ENCODE peak calls at places on chromosomes 2 and 18, in five cellular contexts. U is H9, A is IMR-90, X is H1, M is neuronal stem cell. O is an unnamed sample.
A peak's percentile ranks its signal among the peaks of the same experiment; 100 is the strongest.

GRCh38 chr2:178951266-178952006 is 98.5 kb downstream of the CCDC141 start:
- DNase-seq in U (no peak), A (no peak), X (no peak), M (no peak), O (no peak)

GRCh38 chr2:162938387-162938786 is 99.8 kb upstream of the KCNH7 start:
- DNase-seq in X (peak; percentile 10), M (no peak), U (peak; percentile 76), A (no peak), O (no peak)

GRCh38 chr2:45450633-45451032 is 160.4 kb downstream of the SRBD1 start:
- DNase-seq in U (no peak), A (no peak), M (no peak), X (no peak), O (no peak)

GRCh38 chr2:140122001-140122400 is 1341.8 kb upstream of the NXPH2 start:
- DNase-seq in U (no peak), X (no peak), A (no peak), M (no peak), O (peak; percentile 22)

GRCh38 chr2:223012291-223012690 is 39.7 kb upstream of the KCNE4 start:
- DNase-seq in M (no peak), U (no peak), X (no peak), A (no peak), O (no peak)

GRCh38 chr2:161981016-161981415 is 93.0 kb downstream of the DPP4 start:
- DNase-seq in U (no peak), M (no peak), A (no peak), X (no peak), O (no peak)

GRCh38 chr2:237732070-237732469 is 66.5 kb upstream of the RBM44 start:
- DNase-seq in M (no peak), U (no peak), X (no peak), A (no peak), O (no peak)

GRCh38 chr2:25194576-25195122 is 26.3 kb upstream of the POMC start:
- DNase-seq in M (no peak), X (no peak), U (no peak), A (no peak), O (no peak)

GRCh38 chr2:240930096-240930630 is 24.0 kb downstream of the CROCC2 start:
- DNase-seq in A (no peak), X (no peak), M (no peak), U (peak; percentile 18), O (no peak)

GRCh38 chr2:201347154-201347553 is 10.0 kb downstream of the FLACC1 start:
- DNase-seq in X (no peak), A (no peak), M (no peak), U (no peak), O (no peak)

GRCh38 chr18:9885170-9886004 is at the start of gene TXNDC2:
- DNase-seq in M (no peak), U (no peak), X (no peak), A (peak; percentile 37), O (peak; percentile 14)

GRCh38 chr18:74242451-74243096 is 49.2 kb downstream of the CYB5A start:
- DNase-seq in X (no peak), U (no peak), A (no peak), M (no peak), O (no peak)

GRCh38 chr2:195535911-195536522 is 121.0 kb upstream of the SLC39A10 start:
- DNase-seq in M (no peak), A (no peak), X (no peak), U (no peak), O (no peak)

GRCh38 chr2:155766342-155767115 is 566.0 kb downstream of the NR4A2 start:
- DNase-seq in A (no peak), U (peak; percentile 29), M (no peak), X (no peak), O (no peak)

GRCh38 chr2:63735931-63736820 is 105.5 kb upstream of the UGP2 start:
- DNase-seq in X (no peak), M (no peak), U (no peak), A (peak; percentile 66), O (peak; percentile 41)

GRCh38 chr2:147623328-147623727 is 221.5 kb upstream of the ACVR2A start:
- DNase-seq in M (no peak), X (no peak), A (no peak), U (no peak), O (no peak)

GRCh38 chr2:73203055-73203681 is 794 bp downstream of the NOTO start:
- DNase-seq in A (no peak), X (no peak), U (peak; percentile 53), M (no peak), O (peak; percentile 11)

GRCh38 chr2:232876071-232876977 is 6.3 kb downstream of the SNORC start:
- DNase-seq in X (no peak), M (peak; percentile 24), A (no peak), U (no peak), O (no peak)

GRCh38 chr2:65040414-65041261 is 15.6 kb upstream of the CEP68 start:
- DNase-seq in M (peak; percentile 65), U (peak; percentile 74), A (peak; percentile 84), X (no peak), O (peak; percentile 81)

GRCh38 chr2:38416296-38417036 is 39.4 kb upstream of the ATL2 start:
- DNase-seq in M (no peak), X (no peak), U (no peak), A (no peak), O (no peak)

GRCh38 chr18:77138270-77138669 is 5.7 kb upstream of the MBP start:
- DNase-seq in X (no peak), M (no peak), A (no peak), U (no peak), O (no peak)

GRCh38 chr18:6971823-6972478 is 145.6 kb downstream of the LAMA1 start:
- DNase-seq in A (no peak), M (no peak), U (no peak), X (no peak), O (no peak)

GRCh38 chr2:45770773-45771172 is 119.3 kb downstream of the PRKCE start:
- DNase-seq in A (peak; percentile 60), M (no peak), U (no peak), X (no peak), O (peak; percentile 58)

GRCh38 chr2:130813722-130814121 is 23.0 kb upstream of the ARHGEF4 start:
- DNase-seq in U (no peak), X (no peak), A (no peak), M (no peak), O (no peak)

GRCh38 chr2:199463000-199463692 is 5.4 kb upstream of the SATB2 start:
- DNase-seq in A (peak; percentile 47), U (peak; percentile 80), X (no peak), M (peak; percentile 75), O (peak; percentile 56)

GRCh38 chr2:15031745-15032240 is 399.3 kb downstream of the LRATD1 start:
- DNase-seq in X (no peak), A (no peak), M (no peak), U (peak; percentile 57), O (no peak)

GRCh38 chr2:233033672-233034071 is 1.2 kb downstream of the NEU2 start:
- DNase-seq in M (no peak), X (no peak), U (no peak), A (peak; percentile 52), O (no peak)

GRCh38 chr2:226426292-226426736 is 373.3 kb downstream of the IRS1 start:
- DNase-seq in X (no peak), A (peak; percentile 99), M (no peak), U (no peak), O (peak; percentile 92)

GRCh38 chr2:51247252-51247651 is 215.3 kb upstream of the NRXN1 start:
- DNase-seq in U (peak; percentile 38), X (no peak), A (no peak), M (no peak), O (no peak)

GRCh38 chr2:216379955-216380354 is 7.7 kb upstream of the MARCHF4 start:
- DNase-seq in A (no peak), X (no peak), U (no peak), M (no peak), O (no peak)

GRCh38 chr2:196390243-196391148 is 219.1 kb upstream of the STK17B start:
- DNase-seq in X (no peak), U (no peak), A (no peak), M (peak; percentile 6), O (no peak)

GRCh38 chr2:24644032-24644431 is 149.2 kb downstream of the PTRHD1 start:
- DNase-seq in M (no peak), X (no peak), U (no peak), A (no peak), O (no peak)

GRCh38 chr18:9184998-9185613 is 48.5 kb downstream of the ANKRD12 start:
- DNase-seq in U (no peak), M (no peak), A (no peak), X (no peak), O (no peak)

GRCh38 chr2:48715042-48715899 is 40.3 kb downstream of the LHCGR start:
- DNase-seq in A (peak; percentile 96), M (no peak), X (no peak), U (no peak), O (no peak)

GRCh38 chr2:149221002-149221401 is 109.4 kb upstream of the LYPD6 start:
- DNase-seq in X (no peak), A (no peak), U (no peak), M (no peak), O (no peak)
- H2BK15ac ChIP-seq in X (no peak overlapping the region), A (no peak overlapping the region), U (no peak overlapping the region), M (no peak overlapping the region), O (no peak overlapping the region)

GRCh38 chr18:32804126-32804888 is 31.5 kb upstream of the KLHL14 start:
- DNase-seq in U (no peak), A (no peak), X (no peak), M (peak; percentile 38), O (no peak)
- H2AFZ ChIP-seq in U (no peak overlapping the region), A (no peak overlapping the region), X (no peak overlapping the region), M (no peak overlapping the region), O (no peak overlapping the region)

GRCh38 chr2:149768320-149768799 is 180.8 kb upstream of the MMADHC start:
- DNase-seq in X (no peak), A (peak; percentile 15), U (no peak), M (no peak), O (peak; percentile 30)
- H2BK15ac ChIP-seq in X (no peak overlapping the region), A (no peak overlapping the region), U (no peak overlapping the region), M (no peak overlapping the region), O (no peak overlapping the region)

DNA sequence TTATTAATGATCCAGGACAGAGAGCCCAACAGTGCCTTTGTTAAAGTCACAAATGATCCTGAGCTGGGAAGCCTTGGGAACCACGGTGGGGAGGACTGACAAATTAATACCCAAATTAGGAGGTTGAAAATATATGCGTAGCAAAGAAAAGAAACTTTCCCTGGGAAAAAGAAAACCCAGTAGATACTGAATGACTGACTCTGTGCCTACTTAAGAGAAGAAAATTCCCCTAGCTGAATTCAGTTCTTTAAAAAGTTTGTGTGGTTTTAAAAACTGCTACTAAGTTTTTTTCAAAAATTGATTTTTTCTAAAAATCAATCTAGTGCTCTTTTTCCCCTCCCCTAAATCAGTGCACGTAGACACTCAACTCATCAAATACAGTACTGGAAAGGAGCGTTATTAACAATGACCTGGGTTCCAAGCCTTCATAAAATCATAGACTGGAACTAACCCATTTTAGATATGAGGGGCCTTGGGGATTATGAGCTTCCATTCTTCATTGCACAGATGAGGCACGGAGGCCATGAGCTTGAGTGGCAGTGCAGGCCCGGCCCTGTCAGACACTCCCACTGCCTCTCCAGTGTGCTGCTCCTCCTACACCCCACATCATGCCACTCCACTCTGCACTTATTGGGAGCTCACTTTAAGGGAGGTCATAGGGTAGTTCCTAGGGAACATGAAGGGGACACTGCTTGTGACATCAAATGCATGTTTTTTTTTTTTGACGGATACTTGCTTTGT is 77.7 kb downstream of the TSN start:
- DNase-seq in M (no peak), U (no peak), A (no peak), X (no peak), O (no peak)
- H2AFZ ChIP-seq in M (no peak overlapping the region), U (no peak overlapping the region), A (no peak overlapping the region), X (no peak overlapping the region), O (no peak overlapping the region)